ENCODE peak calls at places on chromosomes 16 and 17, in five cellular contexts. L is HTR-8/SVneo, W is T-helper 1 cell, Y is ascending aorta, A is naive B cell. E is an unnamed sample.

GRCh38 chr17:7435676-7436555 is 681 bp downstream of the TMEM102 start:
- DNase-seq in L (no peak), Y (peak), W (peak), A (no peak), E (peak)

GRCh38 chr16:23486480-23486879 is 23.8 kb downstream of the GGA2 start:
- DNase-seq in A (no peak), Y (no peak), L (no peak), W (no peak), E (no peak)

GRCh38 chr16:48905632-48906031 is 295.7 kb upstream of the N4BP1 start:
- DNase-seq in L (no peak), A (no peak), W (no peak), Y (no peak), E (no peak)

GRCh38 chr16:25872369-25873070 is 180.8 kb downstream of the HS3ST4 start:
- DNase-seq in Y (no peak), L (no peak), A (no peak), W (no peak), E (no peak)

GRCh38 chr17:8875957-8876356 is 8.5 kb upstream of the PIK3R6 start:
- DNase-seq in A (no peak), W (no peak), L (peak), Y (no peak), E (no peak)

GRCh38 chr17:28644782-28645575 is at the start of gene BLTP2:
- DNase-seq in W (peak), A (peak), L (peak), Y (peak), E (peak)

GRCh38 chr17:3799181-3799627 is 1.8 kb downstream of the ITGAE start:
- DNase-seq in A (no peak), W (no peak), Y (no peak), L (no peak), E (peak)

GRCh38 chr17:46063239-46063638 is 64.2 kb downstream of the STH start:
- DNase-seq in L (peak), W (no peak), A (no peak), Y (no peak), E (no peak)

GRCh38 chr17:75844530-75845057 is 390 bp upstream of the UNC13D start:
- DNase-seq in L (no peak), A (no peak), W (no peak), Y (no peak), E (no peak)

GRCh38 chr16:4936181-4936990 is 562 bp downstream of the PPL start:
- DNase-seq in Y (no peak), L (no peak), A (no peak), W (no peak), E (peak)

GRCh38 chr16:23145608-23146007 is 3.6 kb downstream of the USP31 start:
- DNase-seq in A (no peak), L (no peak), W (no peak), Y (no peak), E (no peak)

GRCh38 chr17:44383363-44383762 is 6.1 kb downstream of the ITGA2B start:
- DNase-seq in W (no peak), L (no peak), Y (no peak), A (no peak), E (no peak)

GRCh38 chr17:670286-670685 is 44.4 kb downstream of the VPS53 start:
- DNase-seq in A (no peak), Y (no peak), W (no peak), L (no peak), E (no peak)

GRCh38 chr17:39676198-39676819 is 8.1 kb downstream of the PNMT start:
- DNase-seq in L (no peak), Y (peak), W (peak), A (peak), E (no peak)

GRCh38 chr17:44348234-44348987 is 3.3 kb downstream of the GRN start:
- DNase-seq in A (peak), L (no peak), W (no peak), Y (no peak), E (no peak)

GRCh38 chr17:73325527-73325842 is 13.7 kb upstream of the CDC42EP4 start:
- DNase-seq in L (no peak), W (no peak), Y (no peak), A (no peak), E (no peak)

GRCh38 chr16:10385725-10386516 is at the start of gene ATF7IP2:
- DNase-seq in A (peak), W (peak), L (peak), Y (peak), E (peak)